ENCODE peak calls at places on chromosomes 13 and 19, in eight cellular contexts. N is tibial nerve, E is spleen, H is IMR-90, U is tibial artery, L is fibroblast of lung, Z is A673, P is mucosa of descending colon. M is an unnamed sample. For H3K4me1, the result is how much of the 10 kb centered on the place peaks cover.

GRCh38 chr19:16726916-16727315 is 7.3 kb downstream of the NWD1 start:
- DNase-seq in N (no peak), E (no peak), H (no peak), U (no peak), L (no peak), Z (no peak), P (no peak), M (no peak)

GRCh38 chr13:101127741-101128353 is 288.5 kb downstream of the NALCN start:
- DNase-seq in N (no peak), E (no peak), H (peak), U (no peak), L (peak), Z (peak), P (peak), M (no peak)

GRCh38 chr13:99261040-99261439 is 2.9 kb upstream of the GPR18 start:
- DNase-seq in N (no peak), E (no peak), H (no peak), U (no peak), L (no peak), Z (peak), P (no peak), M (no peak)

GRCh38 chr13:32783067-32783466 is 196.8 kb downstream of the PDS5B start:
- DNase-seq in N (no peak), E (no peak), H (peak), U (no peak), L (peak), Z (peak), P (no peak), M (no peak)

GRCh38 chr19:35704218-35704617 is at the start of gene ZBTB32:
- DNase-seq in N (no peak), E (no peak), H (peak), U (no peak), L (peak), Z (peak), P (peak), M (no peak)

GRCh38 chr19:12720851-12721655 is 2.7 kb downstream of the TNPO2 start:
- DNase-seq in N (no peak), E (no peak), H (no peak), U (no peak), L (peak), Z (no peak), P (peak), M (no peak)

GRCh38 chr13:50521750-50522149 is 321.7 kb downstream of the DLEU7 start:
- DNase-seq in N (no peak), E (no peak), H (peak), U (no peak), L (peak), Z (peak), P (no peak), M (no peak)

GRCh38 chr19:34265221-34265650 is 10.9 kb downstream of the GARRE1 start:
- DNase-seq in N (no peak), E (no peak), H (no peak), U (no peak), L (no peak), Z (no peak), P (no peak), M (peak)

GRCh38 chr19:58466760-58467589 is at the start of gene ZNF324:
- DNase-seq in N (peak), E (peak), H (peak), U (peak), L (peak), Z (peak), P (peak), M (peak)

GRCh38 chr19:1748115-1748702 is 5.1 kb upstream of the ONECUT3 start:
- DNase-seq in N (no peak), E (peak), H (no peak), U (no peak), L (no peak), Z (no peak), P (peak), M (no peak)

DNA sequence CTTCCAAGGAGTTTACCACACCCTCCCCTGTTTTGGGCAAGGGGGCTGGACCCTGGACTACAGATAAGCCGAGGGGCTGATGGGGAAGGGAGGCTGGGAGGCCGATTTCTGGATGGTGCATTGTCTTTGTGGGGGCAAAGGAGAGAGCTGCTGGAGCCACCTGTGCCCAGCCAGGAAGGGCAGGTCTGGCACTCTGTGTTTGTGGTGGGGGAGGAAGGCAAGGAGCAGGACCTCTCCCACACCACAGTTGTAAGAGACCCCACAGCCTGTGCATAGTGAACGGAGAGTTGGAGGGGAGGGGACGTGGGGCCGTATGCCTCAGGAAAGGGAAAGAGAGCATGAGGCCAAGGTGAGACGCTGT is 16.0 kb upstream of the PRR19 start:
- DNase-seq in N (no peak), E (peak), H (no peak), U (no peak), L (no peak), Z (no peak), P (no peak), M (no peak)
- H3K4me1 ChIP-seq in N (half or more), E (under half), H (under half), U (half or more), L (under half), Z (under half), P (under half), M (under half)

GRCh38 chr19:45782820-45783785 is 813 bp upstream of the DMPK start:
- DNase-seq in N (no peak), E (no peak), H (peak), U (peak), L (peak), Z (no peak), P (no peak), M (peak)
- H3K4me1 ChIP-seq in N (half or more), E (under half), H (under half), U (under half), L (under half), Z (under half), P (under half), M (under half)

GRCh38 chr19:39093761-39094160 is 9.6 kb downstream of the ACP7 start:
- DNase-seq in N (no peak), E (no peak), H (peak), U (no peak), L (peak), Z (no peak), P (no peak), M (no peak)
- H3K4me1 ChIP-seq in N (under half), E (under half), H (under half), U (under half), L (under half), Z (under half), P (under half), M (under half)

GRCh38 chr19:47226426-47227346 is 4.3 kb downstream of the BBC3 start:
- DNase-seq in N (peak), E (peak), H (peak), U (peak), L (peak), Z (no peak), P (peak), M (peak)

GRCh38 chr19:47227347-47228167 is 3.4 kb downstream of the BBC3 start:
- DNase-seq in N (peak), E (peak), H (peak), U (peak), L (peak), Z (peak), P (peak), M (peak)

GRCh38 chr19:47228937-47229673 is 1.9 kb downstream of the BBC3 start:
- DNase-seq in N (no peak), E (no peak), H (peak), U (peak), L (peak), Z (no peak), P (no peak), M (no peak)

GRCh38 chr19:47229674-47230121 is 1.3 kb downstream of the BBC3 start:
- DNase-seq in N (no peak), E (no peak), H (peak), U (no peak), L (peak), Z (no peak), P (peak), M (no peak)

DNA sequence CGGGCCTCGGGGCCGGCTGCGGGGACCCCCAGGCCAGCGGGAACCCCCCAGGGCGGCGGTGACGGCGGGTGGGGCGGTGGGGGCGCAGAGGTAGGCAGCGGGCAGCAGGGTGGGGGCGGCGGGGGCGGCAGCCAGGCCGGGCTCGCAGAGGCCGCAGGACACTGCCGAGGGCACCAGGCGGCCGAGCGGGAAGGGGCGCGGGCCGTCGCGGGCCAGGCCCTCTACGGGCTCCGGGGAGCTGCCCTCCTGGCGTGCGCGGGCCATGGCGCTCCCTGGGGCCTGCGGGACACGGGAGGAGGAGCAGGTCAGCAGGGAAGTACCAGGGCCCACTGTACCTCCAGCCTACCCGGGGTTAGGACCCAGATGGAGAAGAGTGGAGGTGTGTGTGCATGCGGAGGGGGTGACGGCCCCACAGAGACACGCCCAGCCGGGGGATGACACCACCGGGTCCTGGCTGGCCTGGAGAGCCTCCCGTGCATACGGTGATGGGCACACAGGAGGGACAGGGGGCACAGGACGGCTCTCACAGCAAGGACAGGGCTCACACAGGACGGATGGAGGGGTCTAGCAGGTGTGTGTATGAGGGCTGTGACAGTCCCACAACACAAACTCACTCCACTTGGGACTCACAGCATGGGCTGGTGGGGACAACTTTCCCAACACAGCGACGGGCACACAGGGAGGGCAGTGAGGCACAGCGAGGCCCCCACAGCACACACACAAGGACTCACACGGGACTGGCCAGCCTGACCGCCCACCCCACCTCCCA is 2.6 kb downstream of the BBC3 start:
- DNase-seq in N (no peak), E (peak), H (peak), U (peak), L (peak), Z (no peak), P (peak), M (peak)
- H3K4me1 ChIP-seq in N (half or more), E (half or more), H (under half), U (under half), L (under half), Z (under half), P (under half), M (under half)

GRCh38 chr13:97432917-97433726 is 847 bp upstream of the RAP2A start:
- DNase-seq in N (peak), E (peak), H (peak), U (peak), L (peak), Z (peak), P (peak), M (peak)

GRCh38 chr13:97433727-97434416 is at the start of gene RAP2A:
- DNase-seq in N (peak), E (peak), H (peak), U (peak), L (peak), Z (peak), P (peak), M (peak)

GRCh38 chr13:97431365-97431764 is 2.6 kb upstream of the RAP2A start:
- DNase-seq in N (no peak), E (no peak), H (no peak), U (no peak), L (no peak), Z (no peak), P (no peak), M (no peak)

GRCh38 chr13:97430296-97430695 is 3.7 kb upstream of the RAP2A start:
- DNase-seq in N (no peak), E (no peak), H (no peak), U (no peak), L (no peak), Z (no peak), P (no peak), M (no peak)

DNA sequence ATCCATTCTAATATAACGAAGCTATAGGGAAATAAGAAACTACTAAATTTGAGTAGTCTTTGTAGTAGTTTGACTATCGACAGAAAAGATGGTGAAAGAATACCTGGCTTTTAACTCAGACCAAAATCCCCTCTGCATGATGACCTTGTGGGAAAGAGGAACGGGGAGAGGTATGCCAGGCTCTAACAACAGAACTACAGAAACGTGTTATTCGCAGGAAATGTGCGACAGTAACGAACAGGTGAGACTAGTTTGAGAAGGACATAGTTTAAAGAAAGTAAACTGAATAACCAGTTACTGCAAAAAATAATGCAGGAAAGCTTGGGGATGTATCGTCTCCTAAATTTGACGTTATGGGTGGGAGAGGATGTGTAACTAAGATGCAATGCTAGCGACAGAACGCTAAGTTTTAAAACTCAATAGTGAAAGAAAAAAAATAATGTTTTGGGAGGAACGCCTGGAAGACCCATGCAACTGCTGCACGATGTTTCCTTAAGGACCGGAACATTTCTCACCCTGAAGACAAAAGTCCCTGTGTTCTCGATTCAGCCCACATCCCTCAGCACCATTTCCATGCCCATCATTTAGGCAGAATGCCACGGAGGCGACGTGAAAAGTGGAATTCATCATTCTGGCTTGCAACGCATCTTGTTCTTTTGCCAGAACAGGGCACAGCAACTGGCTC is 1.6 kb upstream of the RAP2A start:
- DNase-seq in N (no peak), E (no peak), H (no peak), U (no peak), L (no peak), Z (no peak), P (peak), M (no peak)
- H3K4me1 ChIP-seq in N (under half), E (under half), H (under half), U (under half), L (under half), Z (under half), P (under half), M (under half)

DNA sequence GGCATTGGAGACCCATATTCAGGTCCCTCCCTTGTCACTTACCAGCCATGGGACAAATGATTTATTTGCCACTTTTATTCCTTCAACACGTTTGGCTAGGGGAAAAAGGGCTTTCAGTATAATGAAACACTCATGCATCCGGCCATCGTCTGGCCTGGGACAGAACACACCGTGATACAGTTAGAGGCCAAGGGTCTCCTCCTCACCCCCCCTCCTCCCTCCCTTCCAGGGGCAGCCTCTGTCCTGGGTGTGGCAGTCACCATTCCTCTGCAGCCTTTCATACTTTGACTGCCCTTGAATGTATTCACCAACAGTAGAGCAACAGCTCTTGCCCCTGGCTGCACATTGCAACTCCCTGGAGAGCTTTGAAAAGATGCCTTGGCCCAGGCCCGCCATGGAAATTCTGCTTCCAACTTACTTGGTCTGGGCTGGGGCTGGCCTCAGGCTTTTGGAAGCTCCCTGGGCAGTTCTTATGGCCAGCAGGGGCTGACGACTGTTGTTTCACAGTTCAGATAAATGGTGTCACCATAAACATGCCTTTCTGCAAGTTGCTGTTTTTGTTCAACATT is 3.0 kb downstream of the PAK4 start:
- DNase-seq in N (no peak), E (no peak), H (no peak), U (no peak), L (no peak), Z (no peak), P (peak), M (no peak)
- H3K4me1 ChIP-seq in N (half or more), E (half or more), H (under half), U (under half), L (under half), Z (under half), P (half or more), M (half or more)

GRCh38 chr13:110904748-110905147 is 10.1 kb downstream of the ANKRD10 start:
- DNase-seq in N (no peak), E (no peak), H (no peak), U (no peak), L (no peak), Z (no peak), P (no peak), M (no peak)

GRCh38 chr13:110911880-110912279 is 3.0 kb downstream of the ANKRD10 start:
- DNase-seq in N (no peak), E (no peak), H (peak), U (no peak), L (no peak), Z (no peak), P (no peak), M (no peak)

GRCh38 chr13:110910013-110910890 is 4.6 kb downstream of the ANKRD10 start:
- DNase-seq in N (no peak), E (no peak), H (no peak), U (no peak), L (no peak), Z (no peak), P (peak), M (no peak)

GRCh38 chr13:110907301-110907700 is 7.6 kb downstream of the ANKRD10 start:
- DNase-seq in N (no peak), E (no peak), H (no peak), U (no peak), L (no peak), Z (no peak), P (no peak), M (no peak)

DNA sequence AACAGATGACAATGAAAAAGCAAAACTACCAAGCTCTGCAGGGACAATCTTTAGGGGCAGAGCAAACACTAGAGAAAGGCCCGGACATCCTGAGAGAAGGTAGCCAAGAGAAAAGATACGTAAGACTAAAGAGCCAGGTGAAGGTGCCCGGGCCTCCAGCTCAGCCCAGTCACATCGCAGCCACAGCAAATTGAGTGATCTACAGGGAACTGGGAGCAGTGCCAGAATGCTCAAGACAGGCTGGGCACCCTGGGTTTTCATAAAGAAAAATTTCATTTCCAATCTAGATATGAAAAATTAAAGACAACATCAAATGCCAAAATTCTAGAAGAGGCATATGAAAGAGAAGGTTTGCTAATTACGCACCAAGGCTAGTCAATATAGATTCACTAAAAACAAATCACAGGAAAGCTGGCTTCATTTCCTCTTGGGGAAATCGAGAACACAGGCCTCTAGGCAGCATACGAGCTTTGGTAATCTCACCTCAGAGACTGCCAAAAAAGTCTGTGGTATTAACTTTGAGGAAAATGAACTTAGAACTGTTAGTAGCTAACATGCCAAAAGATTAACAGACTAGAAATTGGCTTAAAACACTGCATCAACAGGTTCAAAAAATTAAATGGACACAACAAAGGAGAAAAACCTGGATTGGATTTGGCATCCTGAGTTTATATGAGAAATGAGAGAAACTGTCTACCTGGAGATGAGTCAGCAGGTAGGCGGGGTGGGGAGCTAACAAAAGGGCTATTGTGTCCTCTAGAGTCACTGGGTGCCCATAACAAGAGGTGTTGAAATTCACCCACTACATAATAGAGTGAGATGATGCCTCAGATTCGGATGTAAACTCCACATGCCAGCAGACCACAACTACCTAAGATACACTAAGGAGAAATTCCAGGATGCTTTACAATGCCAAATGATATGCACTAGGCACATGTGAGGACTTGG is 6.6 kb downstream of the ANKRD10 start:
- DNase-seq in N (no peak), E (no peak), H (peak), U (no peak), L (no peak), Z (peak), P (peak), M (no peak)
- H3K4me1 ChIP-seq in N (half or more), E (half or more), H (under half), U (under half), L (under half), Z (under half), P (under half), M (under half)

DNA sequence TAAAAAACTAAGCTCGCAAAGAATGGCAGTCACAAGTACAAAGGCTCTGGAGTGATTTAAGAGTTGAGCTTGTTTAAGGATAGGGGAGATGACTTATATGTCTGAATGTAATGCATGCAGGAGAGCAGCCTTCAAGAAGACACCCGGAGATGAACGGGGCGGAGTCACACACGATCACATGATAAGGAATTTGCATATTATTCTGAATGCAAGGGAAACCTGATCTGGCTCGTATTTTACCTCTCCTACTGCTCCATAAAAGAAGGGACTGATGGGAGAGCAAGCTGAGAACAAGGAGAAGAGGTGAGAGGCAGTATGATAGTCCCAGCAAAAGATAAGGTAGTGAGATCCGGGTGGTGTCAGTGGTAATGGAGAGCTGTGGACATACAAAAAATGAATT is 12.9 kb downstream of the TBC1D4 start:
- DNase-seq in N (no peak), E (no peak), H (no peak), U (no peak), L (no peak), Z (peak), P (no peak), M (no peak)
- H3K4me1 ChIP-seq in N (under half), E (under half), H (under half), U (under half), L (under half), Z (under half), P (under half), M (under half)